ENCODE peak calls at places on chromosome 6, in four cellular contexts. M is Ammon's horn, F is lung microvascular endothelial cell, V is neuronal stem cell. I is an unnamed sample.

GRCh38 chr6:69732640-69733039 is 64.2 kb downstream of the LMBRD1 start:
- DNase-seq in V (no peak), F (peak; percentile 8), M (peak; percentile 15), I (no peak)

GRCh38 chr6:15561447-15562199 is 101.2 kb downstream of the DTNBP1 start:
- DNase-seq in V (no peak), F (no peak), M (no peak), I (no peak)

GRCh38 chr6:30881987-30882763 is 2.1 kb upstream of the DDR1 start:
- DNase-seq in M (peak; percentile 52), V (peak; percentile 47), F (no peak), I (no peak)

GRCh38 chr6:104855507-104855906 is 4.2 kb downstream of the HACE1 start:
- DNase-seq in V (no peak), F (no peak), M (no peak), I (no peak)

GRCh38 chr6:167748458-167749379 is 78.0 kb upstream of the AFDN start:
- DNase-seq in M (no peak), V (no peak), F (no peak), I (no peak)

GRCh38 chr6:41677430-41678045 is 39.3 kb downstream of the MDFI start:
- DNase-seq in V (no peak), F (no peak), M (no peak), I (no peak)

GRCh38 chr6:35044145-35044745 is 96.9 kb downstream of the TCP11 start:
- DNase-seq in M (peak; percentile 70), F (peak; percentile 38), V (no peak), I (peak; percentile 82)

GRCh38 chr6:138339024-138339423 is 38.7 kb upstream of the SMIM28 start:
- DNase-seq in F (no peak), M (no peak), V (no peak), I (no peak)

GRCh38 chr6:108714012-108714773 is 134.0 kb upstream of the ARMC2 start:
- DNase-seq in M (no peak), V (no peak), F (no peak), I (no peak)

GRCh38 chr6:54291146-54291545 is 17.1 kb upstream of the TINAG start:
- DNase-seq in V (no peak), M (no peak), F (peak; percentile 59), I (peak; percentile 44)

I was measured in glomerular endothelial cell.